ENCODE peak calls at places on chromosomes 13 and 19, in nine cellular contexts. B is neural progenitor cell, O is uterus, D is esophagus squamous epithelium, U is fibroblast of lung, G is testis, F is kidney, I is adipocyte, Q is astrocyte. Y is an unnamed sample.

GRCh38 chr19:33670398-33670797 is 48.6 kb downstream of the CHST8 start:
- DNase-seq in I (no peak), G (no peak), O (no peak), Q (no peak), B (no peak), U (no peak), F (peak; percentile 35), D (no peak), Y (peak; percentile 6)

GRCh38 chr13:97810152-97810551 is 143.3 kb upstream of the IPO5 start:
- DNase-seq in F (no peak), D (no peak), Q (no peak), O (no peak), G (no peak), B (peak; percentile 15), U (peak; percentile 5), I (peak; percentile 69), Y (no peak)

GRCh38 chr19:35977446-35978222 is 17.4 kb upstream of the SDHAF1 start:
- DNase-seq in F (no peak), O (no peak), Q (no peak), U (no peak), I (no peak), G (no peak), D (no peak), B (peak; percentile 79), Y (no peak)

GRCh38 chr13:71661921-71662320 is 205.1 kb downstream of the DACH1 start:
- DNase-seq in Q (peak; percentile 83), U (peak; percentile 86), F (no peak), O (no peak), D (no peak), I (peak; percentile 0), B (no peak), G (no peak), Y (no peak)

GRCh38 chr13:30545320-30545719 is 72.4 kb upstream of the USPL1 start:
- DNase-seq in U (no peak), F (no peak), B (no peak), D (no peak), O (no peak), G (no peak), I (no peak), Q (no peak), Y (no peak)

GRCh38 chr13:33686772-33687480 is 131.0 kb upstream of the RFC3 start:
- DNase-seq in G (no peak), O (no peak), I (no peak), Q (no peak), F (no peak), B (no peak), D (no peak), U (no peak), Y (no peak)

GRCh38 chr13:85379433-85379832 is 419.8 kb downstream of the SLITRK6 start:
- DNase-seq in O (no peak), B (no peak), D (no peak), G (no peak), Q (no peak), I (peak; percentile 7), U (no peak), F (no peak), Y (no peak)

GRCh38 chr19:6705931-6706632 is 14.4 kb downstream of the C3 start:
- DNase-seq in F (no peak), B (no peak), G (no peak), I (no peak), U (no peak), D (no peak), Q (no peak), O (no peak), Y (no peak)

GRCh38 chr19:35166100-35167063 is 11.8 kb downstream of the FXYD5 start:
- DNase-seq in U (no peak), F (no peak), B (no peak), O (no peak), D (no peak), I (no peak), G (no peak), Q (no peak), Y (no peak)

GRCh38 chr13:40624338-40624737 is 42.1 kb downstream of the FOXO1 start:
- DNase-seq in G (no peak), F (no peak), B (no peak), O (no peak), U (peak; percentile 31), I (no peak), Q (peak; percentile 23), D (no peak), Y (no peak)

GRCh38 chr13:89565711-89566110 is 1781.8 kb upstream of the MIR17HG start:
- DNase-seq in B (no peak), I (no peak), Q (no peak), G (no peak), U (no peak), D (no peak), F (no peak), O (no peak), Y (no peak)

GRCh38 chr19:58544591-58545285 is 874 bp downstream of the TRIM28 start:
- DNase-seq in D (no peak), B (peak; percentile 90), I (peak; percentile 81), F (peak; percentile 86), O (no peak), Q (no peak), U (peak; percentile 32), G (peak; percentile 61), Y (peak; percentile 62)

GRCh38 chr19:14094854-14095253 is 4.3 kb upstream of the SAMD1 start:
- DNase-seq in I (no peak), D (no peak), F (no peak), Q (no peak), U (no peak), G (peak; percentile 90), O (no peak), B (no peak), Y (no peak)

GRCh38 chr13:34020388-34020787 is 202.4 kb downstream of the RFC3 start:
- DNase-seq in B (no peak), F (no peak), I (no peak), G (no peak), U (no peak), D (no peak), O (no peak), Q (no peak), Y (no peak)

GRCh38 chr13:33662392-33662791 is 155.6 kb upstream of the RFC3 start:
- DNase-seq in I (no peak), U (no peak), D (no peak), B (no peak), G (no peak), O (no peak), F (no peak), Q (no peak), Y (no peak)

GRCh38 chr13:26469602-26470001 is 87.9 kb upstream of the WASF3 start:
- DNase-seq in D (no peak), U (no peak), F (no peak), B (no peak), I (no peak), Q (no peak), G (no peak), O (no peak), Y (no peak)

GRCh38 chr13:76667551-76667950 is 218.7 kb downstream of the KCTD12 start:
- DNase-seq in B (no peak), G (peak; percentile 48), O (no peak), D (no peak), F (no peak), I (peak; percentile 87), Q (peak; percentile 19), U (peak; percentile 42), Y (no peak)

GRCh38 chr13:90594694-90595093 is 752.8 kb upstream of the MIR17HG start:
- DNase-seq in F (no peak), G (no peak), U (peak; percentile 51), O (no peak), I (peak; percentile 61), D (no peak), B (no peak), Q (peak; percentile 41), Y (no peak)

GRCh38 chr19:9917322-9917721 is 19.0 kb downstream of the OLFM2 start:
- DNase-seq in Q (no peak), D (no peak), O (no peak), U (peak; percentile 37), B (peak; percentile 71), G (peak; percentile 47), F (no peak), I (peak; percentile 75), Y (peak; percentile 30)

GRCh38 chr13:99978781-99979452 is 2.7 kb upstream of the ZIC2 start:
- DNase-seq in O (no peak), B (peak; percentile 92), D (no peak), I (no peak), G (no peak), U (no peak), F (no peak), Q (no peak), Y (no peak)

GRCh38 chr19:8308891-8309291 is 733 bp upstream of the CD320 start:
- DNase-seq in F (peak; percentile 36), D (no peak), B (no peak), O (no peak), U (no peak), Q (no peak), I (no peak), G (no peak), Y (no peak)
- H3K4me3 ChIP-seq in F (peak overlapping the region; percentile 82), D (peak overlapping the region; percentile 61), B (peak overlapping the region; percentile 57), O (peak overlapping the region; percentile 50), U (no peak overlapping the region), Q (peak overlapping the region; percentile 64), I (peak overlapping the region; percentile 80), G (peak overlapping the region; percentile 63), Y (no peak overlapping the region)

GRCh38 chr13:73738626-73739025 is 395.6 kb downstream of the KLF12 start:
- DNase-seq in G (no peak), D (no peak), B (no peak), O (no peak), I (no peak), Q (no peak), U (peak; percentile 25), F (no peak), Y (no peak)
- H3K4me1 ChIP-seq in G (no peaks in the 10 kb centered on the region), D (no peaks in the 10 kb centered on the region), B (peaks cover 19% of the 10 kb centered on the region), O (no peaks in the 10 kb centered on the region), I (peaks cover 14% of the 10 kb centered on the region), Q (no peaks in the 10 kb centered on the region), U (no peaks in the 10 kb centered on the region), F (peaks cover 2% of the 10 kb centered on the region), Y (no peaks in the 10 kb centered on the region)

DNA sequence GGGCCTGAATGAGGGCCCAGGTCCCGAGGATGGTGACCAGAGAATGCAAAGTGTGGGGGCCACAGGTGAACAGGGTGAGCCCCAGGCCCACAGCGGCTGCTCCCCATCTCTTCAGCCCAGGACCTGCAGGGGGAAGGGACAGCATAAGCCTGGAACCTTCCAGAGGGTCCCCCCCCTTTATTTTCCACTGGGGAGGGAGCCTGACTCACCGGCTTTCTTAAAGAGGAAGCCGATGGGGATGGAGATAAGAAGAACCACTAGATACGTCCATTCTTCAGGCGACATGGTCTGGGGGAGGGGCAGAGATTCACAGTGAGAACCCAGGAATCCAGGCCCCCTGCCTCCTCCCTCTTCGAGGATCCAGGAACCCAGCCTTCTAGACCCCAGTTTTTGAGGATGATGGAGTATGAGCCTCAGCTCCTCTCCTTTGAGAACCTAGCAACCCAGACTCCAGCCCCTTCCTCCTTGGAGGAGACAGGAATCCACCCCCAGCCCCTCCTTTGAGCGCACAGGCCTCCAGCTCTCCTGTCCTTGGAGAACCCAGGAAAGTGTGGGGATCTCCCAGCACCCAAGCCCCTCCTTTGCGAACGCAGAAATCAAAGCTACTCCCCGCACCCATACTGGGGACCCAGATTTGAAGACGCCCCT is 1.0 kb downstream of the MBOAT7 start:
- DNase-seq in O (no peak), G (peak; percentile 35), U (peak; percentile 84), I (peak; percentile 73), F (peak; percentile 75), D (no peak), Q (peak; percentile 73), B (peak; percentile 53), Y (no peak)
- H3K4me3 ChIP-seq in O (peak overlapping the region; percentile 63), G (peak overlapping the region; percentile 73), U (peak overlapping the region; percentile 40), I (peak overlapping the region; percentile 91), F (peak overlapping the region; percentile 79), D (peak overlapping the region; percentile 92), Q (peak overlapping the region; percentile 82), B (peak overlapping the region; percentile 80), Y (peak overlapping the region; percentile 91)

GRCh38 chr19:38654478-38655079 is 7.1 kb downstream of the ACTN4 start:
- DNase-seq in O (no peak), D (no peak), G (no peak), I (peak; percentile 75), U (peak; percentile 52), B (no peak), F (no peak), Q (peak; percentile 42), Y (no peak)
- H3K4me1 ChIP-seq in O (peaks cover 16% of the 10 kb centered on the region), D (peaks cover 88% of the 10 kb centered on the region), G (peaks cover 82% of the 10 kb centered on the region), I (peaks cover 95% of the 10 kb centered on the region), U (peaks cover 54% of the 10 kb centered on the region), B (peaks cover 48% of the 10 kb centered on the region), F (peaks cover 69% of the 10 kb centered on the region), Q (peaks cover 92% of the 10 kb centered on the region), Y (peaks cover 75% of the 10 kb centered on the region)